ENCODE peak calls at places on chromosome 13, in five cellular contexts. N, T, E, Y and G are unnamed samples.

GRCh38 chr13:51849145-51850101 is 4.4 kb upstream of the TMEM272 start:
- DNase-seq in N (peak), T (no peak), E (peak), Y (no peak), G (peak)

GRCh38 chr13:106573279-106573831 is 5.4 kb upstream of the ARGLU1 start:
- DNase-seq in N (peak), T (no peak), E (no peak), Y (no peak), G (peak)

GRCh38 chr13:93224545-93224944 is 2.1 kb upstream of the GPC6 start:
- DNase-seq in N (peak), T (no peak), E (no peak), Y (no peak), G (peak)

GRCh38 chr13:113817860-113818691 is 45.8 kb downstream of the GAS6 start:
- DNase-seq in N (no peak), T (no peak), E (peak), Y (no peak), G (peak)

GRCh38 chr13:85266771-85267170 is 532.4 kb downstream of the SLITRK6 start:
- DNase-seq in N (no peak), T (no peak), E (no peak), Y (no peak), G (no peak)

GRCh38 chr13:27958928-27959539 is 10.1 kb downstream of the CDX2 start:
- DNase-seq in N (no peak), T (no peak), E (no peak), Y (no peak), G (no peak)

GRCh38 chr13:111312944-111313590 is 7.4 kb upstream of the TEX29 start:
- DNase-seq in N (no peak), T (no peak), E (no peak), Y (no peak), G (no peak)

GRCh38 chr13:90526711-90527110 is 820.8 kb upstream of the MIR17HG start:
- DNase-seq in N (no peak), T (no peak), E (no peak), Y (no peak), G (no peak)

GRCh38 chr13:99264053-99264452 is 5.9 kb upstream of the GPR18 start:
- DNase-seq in N (no peak), T (no peak), E (no peak), Y (no peak), G (no peak)

GRCh38 chr13:22014469-22014868 is 343.6 kb downstream of the FGF9 start:
- DNase-seq in N (peak), T (no peak), E (no peak), Y (no peak), G (no peak)

GRCh38 chr13:50451609-50452008 is 391.9 kb downstream of the DLEU7 start:
- DNase-seq in N (no peak), T (no peak), E (no peak), Y (no peak), G (no peak)

GRCh38 chr13:57629821-57630235 is 1.7 kb upstream of the PCDH17 start:
- DNase-seq in N (peak), T (no peak), E (peak), Y (peak), G (peak)

GRCh38 chr13:97344250-97345175 is 89.5 kb upstream of the RAP2A start:
- DNase-seq in N (peak), T (peak), E (peak), Y (peak), G (peak)

GRCh38 chr13:94073006-94073744 is 406.3 kb downstream of the DCT start:
- DNase-seq in N (peak), T (no peak), E (no peak), Y (no peak), G (peak)

GRCh38 chr13:100811906-100812305 is 137.3 kb upstream of the TMTC4 start:
- DNase-seq in N (no peak), T (no peak), E (no peak), Y (no peak), G (no peak)

GRCh38 chr13:64347662-64348061 is 2882.5 kb downstream of the PCDH9 start:
- DNase-seq in N (no peak), T (no peak), E (no peak), Y (no peak), G (peak)

GRCh38 chr13:25652764-25653163 is 281.0 kb downstream of the ATP8A2 start:
- DNase-seq in N (no peak), T (no peak), E (no peak), Y (no peak), G (no peak)

GRCh38 chr13:42574435-42575311 is 721 bp downstream of the TNFSF11 start:
- DNase-seq in N (no peak), T (no peak), E (no peak), Y (no peak), G (no peak)

GRCh38 chr13:99347911-99348451 is 40.8 kb upstream of the GPR183 start:
- DNase-seq in N (no peak), T (no peak), E (no peak), Y (no peak), G (no peak)

GRCh38 chr13:99854376-99854775 is 117.2 kb downstream of the ZIC5 start:
- DNase-seq in N (no peak), T (no peak), E (no peak), Y (no peak), G (no peak)

GRCh38 chr13:33197551-33197971 is 88.0 kb downstream of the STARD13 start:
- DNase-seq in N (no peak), T (no peak), E (no peak), Y (no peak), G (no peak)

GRCh38 chr13:44573071-44573470 is 3.1 kb downstream of the TSC22D1 start:
- DNase-seq in N (no peak), T (no peak), E (no peak), Y (no peak), G (no peak)

GRCh38 chr13:26563713-26564112 is 6.2 kb downstream of the WASF3 start:
- DNase-seq in N (no peak), T (no peak), E (no peak), Y (no peak), G (no peak)

GRCh38 chr13:73596382-73596781 is 537.6 kb downstream of the KLF5 start:
- DNase-seq in N (no peak), T (no peak), E (no peak), Y (no peak), G (no peak)

GRCh38 chr13:112489199-112489598 is 98.8 kb downstream of the TUBGCP3 start:
- DNase-seq in N (no peak), T (no peak), E (no peak), Y (no peak), G (no peak)

GRCh38 chr13:37131092-37131491 is 25.6 kb upstream of the CSNK1A1L start:
- DNase-seq in N (no peak), T (no peak), E (no peak), Y (no peak), G (no peak)